ENCODE peak calls at places on chromosomes 7 and 10, in nine cellular contexts. N is OCI-LY7, W is esophagus squamous epithelium, T is cardiac muscle cell, Z is body of pancreas, H is heart right ventricle, G is pancreas, K is left ventricle myocardium inferior, Q is right lobe of liver. C is an unnamed sample. For H3K4me1, the result is how much of the 10 kb centered on the place peaks cover.

GRCh38 chr10:35328404-35329037 is 7.8 kb upstream of the CCNY start:
- DNase-seq in Z (no peak), Q (no peak), T (peak), W (no peak), G (no peak), K (no peak), H (no peak), N (no peak), C (no peak)

GRCh38 chr7:45021604-45022296 is 21.7 kb downstream of the CCM2 start:
- DNase-seq in K (no peak), T (peak), N (no peak), H (no peak), W (no peak), Q (no peak), G (no peak), Z (no peak), C (no peak)

GRCh38 chr7:117068511-117069155 is 115.3 kb downstream of the ST7 start:
- DNase-seq in N (no peak), K (no peak), G (no peak), Q (no peak), H (no peak), W (no peak), Z (peak), T (no peak), C (no peak)

GRCh38 chr10:18822156-18822555 is 162.9 kb downstream of the ARL5B start:
- DNase-seq in Q (no peak), K (no peak), G (no peak), N (peak), T (peak), W (no peak), H (no peak), Z (no peak), C (no peak)

GRCh38 chr10:107914450-107915276 is 750.2 kb upstream of the SORCS1 start:
- DNase-seq in H (no peak), Z (peak), K (no peak), W (no peak), T (peak), G (peak), Q (no peak), N (no peak), C (peak)

GRCh38 chr7:100764841-100765240 is 31.4 kb downstream of the ZAN start:
- DNase-seq in G (no peak), T (no peak), N (no peak), K (no peak), Q (no peak), H (no peak), Z (no peak), W (no peak), C (no peak)

GRCh38 chr7:88254721-88255120 is 34.9 kb upstream of the SRI start:
- DNase-seq in Q (no peak), H (no peak), Z (no peak), N (no peak), G (no peak), T (no peak), W (no peak), K (no peak), C (no peak)

GRCh38 chr10:63504145-63504881 is 16.9 kb upstream of the REEP3 start:
- DNase-seq in N (no peak), Z (no peak), H (no peak), T (no peak), G (no peak), K (no peak), W (no peak), Q (no peak), C (no peak)

GRCh38 chr7:128697301-128697905 is 25.3 kb downstream of the GARIN1A start:
- DNase-seq in Q (no peak), W (peak), Z (peak), T (peak), K (peak), G (peak), H (no peak), N (peak), C (peak)

GRCh38 chr10:117556356-117556755 is 13.8 kb downstream of the EMX2 start:
- DNase-seq in G (no peak), W (no peak), N (no peak), K (no peak), H (no peak), Q (no peak), T (no peak), Z (no peak), C (no peak)

GRCh38 chr7:41316410-41316809 is 386.5 kb downstream of the INHBA start:
- DNase-seq in K (no peak), Z (no peak), H (no peak), T (no peak), W (no peak), Q (peak), N (no peak), G (no peak), C (no peak)

GRCh38 chr7:141674201-141674671 is 27.7 kb downstream of the DENND11 start:
- DNase-seq in Q (no peak), H (peak), Z (no peak), N (no peak), G (no peak), W (no peak), K (no peak), T (peak), C (no peak)

GRCh38 chr7:140604076-140604475 is 36.5 kb downstream of the DENND2A start:
- DNase-seq in W (no peak), T (no peak), N (no peak), K (no peak), G (no peak), Z (no peak), Q (no peak), H (no peak), C (no peak)

GRCh38 chr10:126569513-126570447 is 100.7 kb downstream of the C10orf90 start:
- DNase-seq in T (peak), G (no peak), H (no peak), Q (no peak), W (no peak), Z (no peak), K (no peak), N (no peak), C (no peak)

GRCh38 chr7:1129431-1129830 is 30.6 kb downstream of the ZFAND2A start:
- DNase-seq in Z (no peak), T (no peak), G (peak), W (no peak), K (no peak), H (no peak), Q (no peak), N (no peak), C (no peak)

GRCh38 chr7:90596745-90597526 is 815 bp downstream of the CDK14 start:
- DNase-seq in W (no peak), Q (no peak), K (no peak), Z (peak), G (no peak), N (no peak), H (no peak), T (peak), C (no peak)

GRCh38 chr7:55432937-55433784 is 68.0 kb downstream of the LANCL2 start:
- DNase-seq in H (no peak), K (no peak), G (no peak), W (no peak), Z (no peak), N (peak), T (peak), Q (no peak), C (no peak)
- TF ChIP-seq CTCF in H (peak), K (peak), G (no peak), W (peak), Z (peak), N (peak), T (peak), Q (peak), C (no peak)

GRCh38 chr7:148706368-148706767 is 7.7 kb downstream of the CUL1 start:
- DNase-seq in H (no peak), K (no peak), G (no peak), W (no peak), T (no peak), Z (no peak), N (no peak), Q (no peak), C (no peak)
- H3K4me1 ChIP-seq in H (half or more), K (half or more), G (under half), W (under half), T (under half), Z (half or more), N (under half), Q (under half), C (under half)

GRCh38 chr7:106061301-106061979 is 50.7 kb downstream of the SYPL1 start:
- DNase-seq in T (no peak), G (no peak), Z (no peak), N (peak), K (no peak), H (no peak), Q (no peak), W (no peak), C (no peak)
- H3K4me3 ChIP-seq in T (no peak), G (no peak), Z (no peak), N (peak), K (no peak), H (no peak), Q (no peak), W (no peak), C (no peak)

DNA sequence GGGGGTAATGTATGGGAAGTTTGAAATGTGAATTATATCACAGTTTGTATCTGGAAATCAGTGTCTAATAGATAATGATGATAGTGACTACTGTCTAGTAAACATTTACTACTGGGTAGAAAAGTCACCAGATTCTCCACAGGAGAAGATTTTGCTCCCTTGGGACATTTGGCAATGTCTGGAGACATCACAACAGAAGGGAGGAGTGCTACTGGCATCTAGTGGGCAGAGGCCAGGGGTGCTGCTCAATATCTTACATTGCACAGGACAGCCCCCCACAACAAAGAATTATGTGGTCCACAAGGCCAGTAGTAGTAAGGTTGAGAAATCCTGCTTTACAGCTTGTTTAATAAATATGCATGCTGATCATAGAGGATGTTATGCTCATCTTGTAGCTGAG is 92.3 kb upstream of the PRPS1L1 start:
- DNase-seq in K (no peak), Z (peak), W (no peak), H (no peak), N (no peak), G (no peak), Q (no peak), T (peak), C (no peak)
- TF ChIP-seq CTCF in K (peak), Z (no peak), W (no peak), H (no peak), N (no peak), G (no peak), Q (no peak), T (peak), C (no peak)

GRCh38 chr7:148850564-148850963 is 33.5 kb downstream of the EZH2 start:
- DNase-seq in G (no peak), H (no peak), W (no peak), Z (no peak), N (no peak), K (no peak), Q (no peak), T (no peak), C (no peak)
- H3K4me1 ChIP-seq in G (under half), H (under half), W (under half), Z (under half), N (under half), K (under half), Q (under half), T (under half), C (under half)

GRCh38 chr10:61016630-61017029 is 72.6 kb upstream of the RHOBTB1 start:
- DNase-seq in Q (no peak), T (no peak), Z (no peak), K (no peak), W (no peak), G (no peak), N (no peak), H (no peak), C (no peak)

GRCh38 chr10:61024801-61025201 is 80.8 kb upstream of the RHOBTB1 start:
- DNase-seq in H (no peak), G (no peak), Q (no peak), Z (peak), K (no peak), N (peak), W (no peak), T (peak), C (no peak)

GRCh38 chr10:61023053-61023452 is 79.1 kb upstream of the RHOBTB1 start:
- DNase-seq in W (no peak), T (no peak), Q (no peak), G (no peak), K (no peak), Z (no peak), H (no peak), N (no peak), C (no peak)

GRCh38 chr10:61020420-61021158 is 76.6 kb upstream of the RHOBTB1 start:
- DNase-seq in H (no peak), W (no peak), Q (no peak), Z (no peak), G (no peak), T (no peak), N (no peak), K (no peak), C (no peak)

DNA sequence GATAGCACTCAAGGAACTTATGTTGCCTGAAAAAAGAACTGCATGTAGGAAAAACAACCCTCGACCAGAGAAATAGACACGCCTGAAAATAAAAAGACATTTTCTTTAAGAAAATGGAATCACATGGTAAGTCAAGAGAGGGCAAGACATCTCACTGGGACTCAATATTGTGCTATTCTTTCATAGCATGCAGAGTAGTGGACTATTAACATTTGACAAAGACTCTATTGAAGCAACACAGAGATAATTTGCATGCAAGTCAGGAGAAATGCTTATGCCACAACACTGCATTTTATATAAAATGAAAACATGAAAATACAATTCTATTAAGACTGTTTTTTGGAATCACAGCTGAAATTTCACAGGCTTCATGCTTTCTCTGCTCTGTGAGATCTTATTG is 77.9 kb upstream of the RHOBTB1 start:
- DNase-seq in G (no peak), W (no peak), T (no peak), H (no peak), N (no peak), K (no peak), Z (no peak), Q (no peak), C (no peak)
- H3K4me3 ChIP-seq in G (no peak), W (no peak), T (no peak), H (no peak), N (no peak), K (no peak), Z (no peak), Q (no peak), C (no peak)

GRCh38 chr10:14952851-14953451 is 945 bp downstream of the DCLRE1C start:
- DNase-seq in G (no peak), Z (no peak), N (peak), T (no peak), H (no peak), Q (no peak), W (no peak), K (no peak), C (no peak)
- TF ChIP-seq CTCF in G (no peak), Z (no peak), N (peak), T (no peak), H (no peak), Q (no peak), W (peak), K (no peak), C (no peak)

GRCh38 chr7:143287321-143287934 is 723 bp upstream of the CASP2 start:
- DNase-seq in Q (no peak), G (no peak), T (no peak), H (no peak), W (no peak), Z (no peak), K (no peak), N (peak), C (no peak)

GRCh38 chr7:143286522-143286890 is 1.6 kb upstream of the CASP2 start:
- DNase-seq in Z (no peak), H (no peak), T (no peak), Q (no peak), W (no peak), G (no peak), K (no peak), N (no peak), C (no peak)

GRCh38 chr7:143285806-143286521 is 1.2 kb downstream of the TMEM139 start:
- DNase-seq in W (no peak), K (no peak), G (no peak), Z (no peak), H (no peak), N (no peak), Q (no peak), T (no peak), C (no peak)

GRCh38 chr7:143284591-143285453 is at the start of gene TMEM139:
- DNase-seq in Q (peak), K (no peak), G (peak), Z (peak), W (no peak), N (no peak), T (no peak), H (no peak), C (peak)

DNA sequence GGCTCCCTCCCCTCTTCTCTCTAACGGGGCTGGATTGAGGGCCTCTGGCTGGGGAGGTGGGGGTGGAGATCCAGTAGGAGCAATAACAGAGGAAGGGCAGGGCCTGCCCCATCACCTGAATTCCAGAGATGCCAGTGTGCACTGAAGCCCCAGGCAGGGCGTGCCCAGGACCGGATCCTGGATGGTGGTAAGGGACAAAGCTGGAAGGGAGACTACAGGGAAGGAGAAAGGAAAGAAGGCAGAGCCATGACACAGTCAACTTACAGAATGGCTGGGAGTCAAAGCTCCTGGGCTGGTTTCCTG is 647 bp downstream of the TMEM139 start:
- DNase-seq in Z (no peak), W (no peak), K (peak), Q (no peak), N (no peak), H (no peak), G (no peak), T (no peak), C (peak)
- H3K4me1 ChIP-seq in Z (under half), W (under half), K (half or more), Q (under half), N (under half), H (under half), G (under half), T (under half), C (under half)

C was measured in mucosa of descending colon.